ENCODE peak calls at places on chromosome 14, in ten cellular contexts. W is GM12865, L is lower leg skin, M is tibial artery, Z is breast epithelium, U is foreskin fibroblast, A is lower lobe of right lung, J is HepG2, B is right atrium auricular region, P is left lung. F is an unnamed sample.

GRCh38 chr14:102094101-102094500 is 7.3 kb upstream of the HSP90AA1 start:
- DNase-seq in W (no peak), L (no peak), M (no peak), Z (no peak), U (no peak), A (no peak), J (no peak), B (no peak), P (no peak), F (no peak)

GRCh38 chr14:51283402-51283825 is 43.4 kb downstream of the TMX1 start:
- DNase-seq in W (peak), L (no peak), M (no peak), Z (no peak), U (peak), A (no peak), J (peak), B (no peak), P (no peak), F (peak)

GRCh38 chr14:78967111-78967809 is 797.1 kb downstream of the NRXN3 start:
- DNase-seq in W (no peak), L (no peak), M (no peak), Z (no peak), U (no peak), A (no peak), J (no peak), B (no peak), P (no peak), F (no peak)

GRCh38 chr14:52706286-52706685 is 714 bp upstream of the PSMC6 start:
- DNase-seq in W (peak), L (no peak), M (no peak), Z (no peak), U (peak), A (no peak), J (no peak), B (no peak), P (no peak), F (no peak)

GRCh38 chr14:24079521-24080141 is 8.3 kb downstream of the CPNE6 start:
- DNase-seq in W (no peak), L (no peak), M (no peak), Z (no peak), U (no peak), A (no peak), J (no peak), B (no peak), P (peak), F (no peak)

GRCh38 chr14:100533647-100534485 is 53.4 kb downstream of the BEGAIN start:
- DNase-seq in W (no peak), L (peak), M (peak), Z (peak), U (peak), A (peak), J (no peak), B (peak), P (peak), F (no peak)

GRCh38 chr14:100384819-100385813 is 62.0 kb downstream of the SLC25A47 start:
- DNase-seq in W (no peak), L (no peak), M (no peak), Z (no peak), U (peak), A (no peak), J (peak), B (no peak), P (no peak), F (peak)

GRCh38 chr14:69088523-69089445 is 64.1 kb downstream of the DCAF5 start:
- DNase-seq in W (no peak), L (no peak), M (no peak), Z (peak), U (peak), A (no peak), J (no peak), B (no peak), P (no peak), F (peak)

GRCh38 chr14:50452979-50453705 is 56.5 kb upstream of the CDKL1 start:
- DNase-seq in W (no peak), L (no peak), M (no peak), Z (no peak), U (peak), A (no peak), J (no peak), B (no peak), P (no peak), F (peak)

GRCh38 chr14:94548999-94549985 is 11.9 kb upstream of the SERPINA4 start:
- DNase-seq in W (peak), L (peak), M (peak), Z (no peak), U (peak), A (peak), J (peak), B (peak), P (peak), F (peak)

GRCh38 chr14:35607380-35607779 is 73.4 kb downstream of the INSM2 start:
- DNase-seq in W (no peak), L (no peak), M (no peak), Z (no peak), U (no peak), A (no peak), J (no peak), B (no peak), P (no peak), F (no peak)
- H3K4me3 ChIP-seq in W (no peak), L (no peak), M (no peak), Z (no peak), U (no peak), A (no peak), J (no peak), B (no peak), P (no peak), F (no peak)

GRCh38 chr14:32713856-32714255 is 224.8 kb upstream of the NPAS3 start:
- DNase-seq in W (no peak), L (no peak), M (no peak), Z (no peak), U (no peak), A (no peak), J (no peak), B (no peak), P (no peak), F (no peak)

GRCh38 chr14:32708134-32708533 is 230.5 kb upstream of the NPAS3 start:
- DNase-seq in W (no peak), L (no peak), M (no peak), Z (no peak), U (no peak), A (no peak), J (no peak), B (no peak), P (no peak), F (no peak)

GRCh38 chr14:32709072-32709471 is 229.6 kb upstream of the NPAS3 start:
- DNase-seq in W (no peak), L (peak), M (peak), Z (peak), U (peak), A (no peak), J (no peak), B (no peak), P (no peak), F (peak)

GRCh38 chr14:32710351-32711102 is 228.2 kb upstream of the NPAS3 start:
- DNase-seq in W (no peak), L (no peak), M (no peak), Z (no peak), U (peak), A (no peak), J (no peak), B (no peak), P (no peak), F (peak)

DNA sequence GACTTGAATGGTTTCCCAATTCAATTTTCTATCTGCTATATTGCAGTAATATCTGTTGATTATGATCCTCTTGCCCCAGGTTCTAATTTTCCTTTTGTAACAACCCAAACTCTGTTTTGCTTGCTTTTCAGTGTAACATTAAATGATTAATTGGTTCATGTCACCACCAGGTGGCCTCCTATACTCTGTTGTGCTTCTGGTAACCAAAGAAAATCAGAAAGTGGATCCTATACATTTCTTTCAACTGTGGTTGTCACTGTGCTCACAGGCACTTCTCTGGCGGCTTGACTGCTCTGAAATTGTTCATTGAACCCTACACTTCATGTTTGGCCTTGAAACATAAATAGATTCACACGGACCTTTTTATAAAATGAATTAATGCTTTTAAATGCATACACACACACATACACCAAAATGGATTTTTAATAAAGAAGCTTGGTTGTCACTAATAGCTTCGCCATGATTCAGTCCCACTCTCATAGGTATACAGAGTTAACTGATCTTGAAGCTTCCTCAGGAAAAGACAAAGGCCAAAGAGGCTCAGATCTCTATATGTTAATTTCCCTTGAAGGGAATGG is 227.5 kb upstream of the NPAS3 start:
- DNase-seq in W (peak), L (peak), M (no peak), Z (no peak), U (peak), A (no peak), J (peak), B (no peak), P (no peak), F (peak)
- TF ChIP-seq CTCF in W (peak), L (no peak), M (peak), Z (no peak), U (peak), A (peak), J (peak), B (peak), P (peak), F (peak)

GRCh38 chr14:80844872-80845271 is 96.7 kb downstream of the CEP128 start:
- DNase-seq in W (no peak), L (no peak), M (no peak), Z (no peak), U (no peak), A (no peak), J (no peak), B (no peak), P (no peak), F (no peak)
- H3K4me3 ChIP-seq in W (no peak), L (no peak), M (no peak), Z (no peak), U (no peak), A (no peak), J (no peak), B (no peak), P (no peak), F (no peak)

GRCh38 chr14:20485900-20486299 is 16.7 kb downstream of the PNP start:
- DNase-seq in W (no peak), L (no peak), M (no peak), Z (no peak), U (no peak), A (no peak), J (no peak), B (no peak), P (no peak), F (no peak)

GRCh38 chr14:20486700-20487401 is 17.6 kb downstream of the PNP start:
- DNase-seq in W (no peak), L (no peak), M (no peak), Z (no peak), U (no peak), A (no peak), J (no peak), B (no peak), P (no peak), F (no peak)

GRCh38 chr14:20490563-20490962 is 14.8 kb upstream of the RNASE10 start:
- DNase-seq in W (peak), L (no peak), M (no peak), Z (no peak), U (no peak), A (no peak), J (no peak), B (no peak), P (no peak), F (no peak)

GRCh38 chr14:20489093-20489994 is 16.0 kb upstream of the RNASE10 start:
- DNase-seq in W (peak), L (no peak), M (no peak), Z (no peak), U (peak), A (no peak), J (peak), B (no peak), P (no peak), F (no peak)

DNA sequence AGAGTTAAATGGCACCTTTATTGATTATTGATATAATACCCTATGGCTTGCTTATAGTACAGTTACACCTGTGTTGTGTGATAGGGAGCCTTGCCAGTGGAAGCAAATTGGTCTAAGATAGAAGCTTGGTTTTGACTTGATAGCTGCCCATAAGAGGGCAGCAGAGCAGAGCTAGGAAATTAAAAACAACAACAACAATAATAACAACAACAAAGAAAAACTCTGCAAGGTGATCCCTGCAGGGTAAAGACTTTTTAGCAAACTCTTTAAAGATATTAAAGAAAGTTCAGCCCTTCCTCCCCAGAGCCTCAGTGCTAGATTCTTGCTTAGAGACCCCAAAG is 18.0 kb upstream of the RNASE10 start:
- DNase-seq in W (no peak), L (no peak), M (no peak), Z (no peak), U (no peak), A (no peak), J (no peak), B (no peak), P (no peak), F (no peak)
- TF ChIP-seq CTCF in W (peak), L (no peak), M (no peak), Z (no peak), U (no peak), A (no peak), J (no peak), B (no peak), P (no peak), F (no peak)

DNA sequence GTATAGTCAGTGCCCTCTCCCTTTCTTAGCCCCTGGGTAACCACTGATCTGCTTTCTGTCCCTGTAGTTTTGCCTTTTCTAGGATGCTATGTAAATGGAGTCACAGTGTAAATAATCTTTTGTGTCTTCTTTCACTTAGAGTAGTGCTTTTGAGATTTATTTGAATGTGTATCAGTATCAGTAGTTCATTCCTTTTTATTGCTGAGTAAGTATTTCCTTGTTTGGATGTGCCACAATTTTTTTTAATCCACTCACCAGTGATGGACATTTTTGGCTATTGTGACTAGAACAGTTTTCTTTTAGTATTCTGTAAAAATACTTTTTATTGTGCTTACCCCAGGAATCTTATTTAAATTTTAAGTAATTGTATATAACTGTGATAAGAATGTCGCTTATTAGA is 3.4 kb downstream of the MARK3 start:
- DNase-seq in W (no peak), L (no peak), M (no peak), Z (no peak), U (no peak), A (no peak), J (no peak), B (no peak), P (no peak), F (no peak)
- H3K4me3 ChIP-seq in W (no peak), L (no peak), M (no peak), Z (no peak), U (peak), A (peak), J (no peak), B (no peak), P (no peak), F (peak)

GRCh38 chr14:76541594-76542219 is 165.8 kb downstream of the ESRRB start:
- DNase-seq in W (no peak), L (no peak), M (no peak), Z (no peak), U (no peak), A (no peak), J (no peak), B (no peak), P (no peak), F (no peak)

GRCh38 chr14:76551906-76552305 is 176.0 kb downstream of the ESRRB start:
- DNase-seq in W (peak), L (no peak), M (no peak), Z (no peak), U (no peak), A (no peak), J (no peak), B (no peak), P (no peak), F (no peak)

GRCh38 chr14:76550534-76550933 is 174.6 kb downstream of the ESRRB start:
- DNase-seq in W (peak), L (no peak), M (no peak), Z (no peak), U (no peak), A (no peak), J (no peak), B (no peak), P (no peak), F (no peak)

GRCh38 chr14:76551116-76551515 is 175.2 kb downstream of the ESRRB start:
- DNase-seq in W (no peak), L (no peak), M (no peak), Z (no peak), U (no peak), A (no peak), J (no peak), B (no peak), P (no peak), F (no peak)

DNA sequence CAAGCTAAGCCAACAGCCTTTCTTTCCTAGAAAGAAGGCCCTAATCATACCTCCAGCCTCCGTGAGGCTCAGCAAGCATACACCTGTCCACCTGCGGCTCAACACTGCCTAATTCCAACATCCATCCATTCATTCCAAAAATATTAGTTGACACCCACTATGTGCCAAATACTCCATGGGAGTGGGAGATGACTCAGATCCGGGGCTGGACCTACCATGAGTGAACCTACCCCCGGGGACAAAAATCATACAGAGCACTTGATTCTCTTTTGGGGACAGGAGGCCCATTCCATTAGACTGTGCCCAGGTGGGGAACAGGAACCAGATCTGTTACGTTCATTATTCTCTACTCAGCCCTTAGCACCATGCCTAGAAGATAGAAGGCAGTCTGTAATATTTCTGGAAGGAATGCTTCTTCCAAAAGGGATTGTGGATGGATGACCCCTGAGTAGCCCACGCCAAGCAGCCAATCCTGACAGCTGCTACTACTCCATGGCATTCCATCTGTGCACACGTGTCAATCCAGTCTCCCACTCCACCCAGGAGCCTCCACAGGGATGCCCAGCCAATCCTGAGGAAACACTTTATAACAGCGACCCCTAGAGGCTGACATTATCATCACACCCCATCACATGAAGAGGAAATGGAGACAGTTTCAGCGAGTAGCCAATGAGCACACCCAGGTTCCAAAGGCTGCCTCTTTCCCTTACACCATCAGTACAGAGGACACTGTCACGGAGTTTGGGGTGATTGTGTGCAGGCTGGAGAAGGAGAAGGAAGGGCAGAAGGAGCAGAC is 170.7 kb downstream of the ESRRB start:
- DNase-seq in W (peak), L (no peak), M (no peak), Z (no peak), U (no peak), A (no peak), J (peak), B (no peak), P (no peak), F (peak)
- TF ChIP-seq CTCF in W (peak), L (no peak), M (no peak), Z (no peak), U (peak), A (peak), J (peak), B (peak), P (no peak), F (peak)

GRCh38 chr14:29601559-29602109 is 326.0 kb downstream of the PRKD1 start:
- DNase-seq in W (no peak), L (no peak), M (no peak), Z (no peak), U (peak), A (no peak), J (no peak), B (no peak), P (no peak), F (no peak)

GRCh38 chr14:29607129-29607528 is 320.5 kb downstream of the PRKD1 start:
- DNase-seq in W (no peak), L (no peak), M (no peak), Z (no peak), U (no peak), A (no peak), J (no peak), B (no peak), P (no peak), F (no peak)

GRCh38 chr14:29608861-29609260 is 318.8 kb downstream of the PRKD1 start:
- DNase-seq in W (no peak), L (no peak), M (no peak), Z (no peak), U (no peak), A (no peak), J (no peak), B (no peak), P (no peak), F (no peak)

GRCh38 chr14:29603721-29604120 is 323.9 kb downstream of the PRKD1 start:
- DNase-seq in W (no peak), L (no peak), M (no peak), Z (no peak), U (no peak), A (no peak), J (no peak), B (no peak), P (no peak), F (no peak)
- H3K4me3 ChIP-seq in W (no peak), L (no peak), M (no peak), Z (no peak), U (no peak), A (no peak), J (no peak), B (no peak), P (no peak), F (no peak)